ENCODE peak calls at places on chromosomes 4 and X, in five cellular contexts. Q is HL-60, E is AG10803, A is fibroblast of the aortic adventitia, W is MM.1S. L is an unnamed sample.
A peak's percentile ranks its signal among the peaks of the same experiment; 100 is the strongest.

GRCh38 chr4:140793291-140793690 is 37.1 kb upstream of the TBC1D9 start:
- DNase-seq in A (no peak), E (no peak), W (no peak), Q (no peak), L (no peak)

GRCh38 chr4:76585897-76586360 is 150.9 kb downstream of the SHROOM3 start:
- DNase-seq in A (no peak), W (peak; percentile 91), Q (no peak), E (no peak), L (peak; percentile 38)

GRCh38 chr4:157170321-157170720 is 50.2 kb upstream of the GRIA2 start:
- DNase-seq in Q (no peak), E (peak; percentile 18), W (no peak), A (no peak), L (no peak)

GRCh38 chr4:16745009-16745408 is 153.4 kb downstream of the LDB2 start:
- DNase-seq in Q (no peak), E (peak; percentile 90), W (no peak), A (peak; percentile 91), L (no peak)

GRCh38 chr4:26992657-26993361 is 132.2 kb downstream of the STIM2 start:
- DNase-seq in W (no peak), Q (no peak), E (peak; percentile 20), A (peak; percentile 94), L (peak; percentile 7)

GRCh38 chrX:100864967-100865366 is 9.2 kb downstream of the NOX1 start:
- DNase-seq in E (peak; percentile 20), Q (no peak), A (peak; percentile 59), W (no peak), L (no peak)

GRCh38 chr4:8355864-8356565 is 84.5 kb downstream of the ACOX3 start:
- DNase-seq in Q (no peak), W (no peak), A (peak; percentile 32), E (peak; percentile 49), L (peak; percentile 28)

GRCh38 chr4:122542411-122543236 is 78.2 kb downstream of the IL21 start:
- DNase-seq in E (peak; percentile 21), A (peak; percentile 72), W (peak; percentile 68), Q (no peak), L (no peak)

GRCh38 chrX:23662853-23663252 is 4.4 kb upstream of the PRDX4 start:
- DNase-seq in W (no peak), Q (no peak), E (peak; percentile 28), A (peak; percentile 57), L (no peak)

GRCh38 chr4:56128231-56128630 is 179.5 kb downstream of the CEP135 start:
- DNase-seq in E (peak; percentile 9), W (no peak), A (peak; percentile 87), Q (no peak), L (no peak)

GRCh38 chr4:7196283-7196651 is 3.9 kb downstream of the SORCS2 start:
- DNase-seq in W (no peak), E (no peak), Q (no peak), A (no peak), L (no peak)

GRCh38 chr4:66539745-66540144 is 869.5 kb upstream of the EPHA5 start:
- DNase-seq in W (no peak), A (peak; percentile 41), E (no peak), Q (no peak), L (no peak)

GRCh38 chrX:152843852-152844251 is 13.0 kb downstream of the NSDHL start:
- DNase-seq in A (no peak), W (no peak), Q (no peak), E (no peak), L (no peak)

GRCh38 chr4:184651899-184652298 is 2.4 kb downstream of the PRIMPOL start:
- DNase-seq in Q (no peak), A (no peak), E (no peak), W (no peak), L (no peak)
- TF ChIP-seq CTCF in Q (no peak), A (no peak), E (no peak), W (no peak), L (no peak)

GRCh38 chr4:155761047-155761446 is 2.2 kb downstream of the GUCY1B1 start:
- DNase-seq in Q (no peak), W (no peak), A (no peak), E (no peak), L (no peak)

GRCh38 chr4:155757745-155758265 is 1.0 kb upstream of the GUCY1B1 start:
- DNase-seq in W (peak; percentile 78), E (no peak), Q (no peak), A (no peak), L (no peak)

GRCh38 chr4:155761916-155762315 is 3.1 kb downstream of the GUCY1B1 start:
- DNase-seq in E (no peak), Q (no peak), A (no peak), W (no peak), L (no peak)

GRCh38 chr4:155759372-155760252 is 791 bp downstream of the GUCY1B1 start:
- DNase-seq in W (peak; percentile 23), A (no peak), Q (no peak), E (peak; percentile 8), L (peak; percentile 39)

DNA sequence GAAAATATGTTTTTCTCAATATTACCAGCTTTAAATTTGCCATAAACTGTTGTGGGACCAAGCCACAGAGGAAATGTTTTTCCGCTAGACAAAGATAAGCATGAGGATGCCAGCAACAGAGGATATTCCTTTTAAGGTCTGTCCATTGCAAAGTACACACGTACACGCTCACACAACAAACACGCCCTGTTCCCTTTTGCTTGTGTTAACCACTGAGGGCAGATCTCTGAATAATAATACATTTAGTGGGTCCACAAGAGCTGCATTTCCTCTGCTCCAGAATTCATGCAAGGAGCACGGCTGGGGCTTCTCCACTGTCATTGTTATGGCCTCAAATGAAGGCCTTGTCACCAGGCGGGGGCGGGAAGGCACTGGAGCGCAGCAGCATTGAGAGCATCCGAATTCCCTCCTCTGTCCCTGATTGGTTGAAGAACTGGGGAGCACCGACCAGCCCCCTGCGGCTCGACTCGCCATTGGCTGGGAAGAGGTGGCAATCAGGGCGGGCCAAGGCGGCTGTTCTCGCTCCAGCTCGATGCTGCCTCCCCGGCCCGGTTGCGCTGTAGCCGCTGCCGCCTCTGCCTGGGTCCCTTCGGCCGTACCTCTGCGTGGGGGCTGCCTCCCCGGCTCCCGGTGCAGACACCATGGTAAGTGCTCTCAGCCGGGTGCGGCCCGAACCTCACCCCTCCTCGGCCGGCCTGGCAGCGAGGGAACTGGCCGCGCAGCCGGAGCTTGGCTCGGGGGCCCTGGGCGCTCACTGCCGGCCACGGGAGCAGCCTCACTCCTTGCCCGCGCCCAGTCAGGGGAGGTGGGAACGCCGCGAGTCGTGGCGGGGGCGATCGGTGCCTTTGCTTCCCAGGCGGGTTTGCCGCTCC is at the start of gene GUCY1B1:
- DNase-seq in E (peak; percentile 94), A (peak; percentile 87), W (peak; percentile 98), Q (no peak), L (peak; percentile 96)
- TF ChIP-seq CTCF in E (peak; percentile 38), A (peak; percentile 48), W (peak; percentile 50), Q (no peak), L (peak; percentile 68)

DNA sequence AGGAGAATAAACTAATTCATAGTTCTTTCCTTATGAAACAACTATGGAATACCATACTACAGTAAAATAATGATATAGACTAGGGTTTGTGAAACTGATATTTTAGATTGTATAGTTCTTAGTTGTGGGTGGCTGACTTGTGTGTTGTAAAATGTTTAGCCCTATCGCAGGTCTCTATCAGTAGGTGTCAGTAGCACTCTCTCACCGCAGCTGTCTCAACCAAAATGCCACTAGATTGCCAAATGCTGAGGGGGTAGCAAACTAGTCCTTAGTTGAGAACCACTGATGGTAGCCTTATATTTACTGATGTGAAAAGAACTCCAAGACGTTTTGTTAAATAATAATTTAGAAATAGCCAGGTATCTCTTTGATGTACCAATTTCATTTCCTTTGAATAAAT is 48.1 kb downstream of the RHOXF2B start:
- DNase-seq in E (no peak), A (no peak), W (peak; percentile 44), Q (no peak), L (no peak)
- TF ChIP-seq CTCF in E (no peak), A (no peak), W (peak; percentile 45), Q (no peak), L (no peak)

DNA sequence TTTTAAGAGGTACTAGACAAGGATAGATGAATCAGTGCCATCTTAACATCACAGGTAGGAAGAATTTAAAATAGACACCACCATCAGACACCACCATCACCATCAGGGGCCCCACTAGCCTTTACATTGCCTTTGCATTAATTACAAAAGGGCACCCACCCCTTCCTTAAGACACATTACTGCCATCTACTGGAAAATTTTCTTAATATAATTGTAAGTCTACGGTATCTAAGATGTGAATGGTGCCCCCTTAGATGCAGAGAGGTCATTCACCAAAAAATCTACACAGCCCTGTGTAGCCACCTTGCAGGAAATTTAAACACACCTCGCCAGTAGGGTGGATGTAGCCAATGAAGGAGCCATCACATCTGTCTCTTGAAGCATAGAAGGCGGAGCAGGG is 184.1 kb downstream of the MID1IP1 start:
- DNase-seq in A (peak; percentile 20), W (peak; percentile 38), Q (no peak), E (peak; percentile 5), L (no peak)
- TF ChIP-seq CTCF in A (peak; percentile 12), W (peak; percentile 33), Q (no peak), E (peak; percentile 38), L (peak; percentile 37)

GRCh38 chr4:31482691-31483090 is 762.5 kb downstream of the PCDH7 start:
- DNase-seq in Q (no peak), E (no peak), A (no peak), W (no peak), L (no peak)
- TF ChIP-seq CTCF in Q (no peak), E (no peak), A (no peak), W (no peak), L (no peak)

DNA sequence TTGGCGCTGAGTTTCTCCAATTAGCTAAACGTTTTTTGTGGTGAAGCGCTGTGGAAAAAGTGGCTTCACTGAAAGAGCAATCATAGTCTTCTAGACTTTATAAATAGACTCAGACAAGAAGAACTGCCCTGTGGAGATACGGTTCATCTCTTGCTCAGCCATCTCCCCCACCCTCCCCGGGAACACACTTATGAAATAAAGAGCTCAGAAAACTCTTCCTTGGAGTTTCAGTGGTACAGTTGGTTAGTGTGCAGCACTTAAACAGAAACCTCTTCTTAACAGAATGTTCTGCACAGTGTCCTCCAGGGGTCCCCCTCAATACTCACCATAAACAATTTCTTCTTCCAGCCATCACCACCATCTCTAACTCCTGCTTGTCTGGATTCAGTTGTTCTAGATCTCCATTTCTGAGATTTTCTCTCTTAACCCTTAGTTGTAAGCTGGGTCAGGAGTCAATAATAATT is 313.0 kb downstream of the ARHGAP10 start:
- DNase-seq in Q (no peak), A (peak; percentile 38), W (no peak), E (no peak), L (no peak)
- TF ChIP-seq CTCF in Q (no peak), A (peak; percentile 26), W (peak; percentile 10), E (peak; percentile 9), L (peak; percentile 37)

GRCh38 chr4:105631818-105632400 is 76.6 kb downstream of the INTS12 start:
- DNase-seq in Q (no peak), W (peak; percentile 46), E (no peak), A (peak; percentile 47), L (no peak)
- TF ChIP-seq CTCF in Q (no peak), W (peak; percentile 23), E (peak; percentile 41), A (peak; percentile 53), L (no peak)

DNA sequence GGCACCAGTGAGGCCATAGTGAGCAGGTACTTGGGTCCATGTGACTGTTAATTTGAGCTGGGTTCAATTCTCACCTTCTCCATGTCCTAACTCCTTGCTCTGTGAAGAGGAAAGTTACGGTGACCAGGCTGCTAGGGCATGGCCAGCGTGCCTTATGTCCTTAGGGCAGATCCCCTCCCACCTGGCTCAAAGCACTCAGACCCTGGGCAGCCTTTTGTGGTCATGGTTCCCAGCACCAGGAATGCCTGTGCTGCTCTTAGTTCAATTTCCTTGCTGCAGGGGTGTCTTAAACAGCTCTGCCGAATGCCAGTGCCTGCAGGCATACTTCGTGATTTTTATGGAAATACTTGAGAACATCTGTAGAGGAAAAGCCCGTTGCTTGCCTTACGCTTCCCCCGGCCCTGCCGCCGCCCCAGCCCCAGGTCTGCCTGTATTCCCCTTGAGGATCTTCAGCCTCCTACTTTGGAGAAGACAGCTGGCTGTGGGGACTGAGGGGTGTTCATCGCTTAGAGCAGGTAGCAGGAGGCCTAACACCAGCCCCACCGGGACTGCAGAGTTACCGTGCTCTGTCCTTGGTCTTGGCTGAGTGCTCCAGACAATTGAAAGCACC is 3.1 kb upstream of the CDK16 start:
- DNase-seq in W (no peak), A (no peak), E (no peak), Q (no peak), L (no peak)
- TF ChIP-seq CTCF in W (no peak), A (no peak), E (no peak), Q (no peak), L (no peak)